ENCODE peak calls at places on chromosome 16, in five cellular contexts. G is HCT116, M is PC-9, T is PC-3, A is mammary epithelial cell. Z is an unnamed sample. For H3K4me1 and H3K27me3, the result is how much of the 10 kb centered on the place peaks cover.

GRCh38 chr16:24522751-24523150 is 16.6 kb upstream of the RBBP6 start:
- DNase-seq in T (no peak), A (no peak), G (no peak), M (no peak), Z (no peak)

GRCh38 chr16:76428858-76429257 is 151.7 kb downstream of the CNTNAP4 start:
- DNase-seq in M (no peak), A (peak), T (peak), G (no peak), Z (no peak)

GRCh38 chr16:85149776-85150175 is 37.5 kb upstream of the CIBAR2 start:
- DNase-seq in G (no peak), M (no peak), T (no peak), A (no peak), Z (no peak)

GRCh38 chr16:1265826-1266225 is 10.0 kb downstream of the TPSD1 start:
- DNase-seq in G (no peak), A (no peak), M (no peak), T (no peak), Z (no peak)

GRCh38 chr16:63981639-63982038 is 1140.2 kb downstream of the CDH11 start:
- DNase-seq in G (no peak), T (no peak), A (no peak), M (no peak), Z (no peak)

GRCh38 chr16:74169687-74170522 is 126.7 kb upstream of the PSMD7 start:
- DNase-seq in T (peak), G (no peak), A (no peak), M (no peak), Z (no peak)

GRCh38 chr16:5706206-5706605 is 608.6 kb upstream of the EEF2KMT start:
- DNase-seq in M (no peak), G (no peak), A (peak), T (no peak), Z (no peak)

GRCh38 chr16:70018254-70018653 is 67.1 kb downstream of the CLEC18A start:
- DNase-seq in G (peak), T (peak), M (no peak), A (peak), Z (peak)

GRCh38 chr16:74667215-74667765 is 613 bp upstream of the RFWD3 start:
- DNase-seq in G (no peak), M (peak), A (peak), T (no peak), Z (no peak)

GRCh38 chr16:23949630-23950290 is 114.0 kb downstream of the PRKCB start:
- DNase-seq in G (no peak), A (no peak), M (no peak), T (no peak), Z (no peak)

GRCh38 chr16:53131363-53132071 is 76.7 kb downstream of the CHD9 start:
- DNase-seq in M (peak), A (peak), T (peak), G (no peak), Z (peak)

GRCh38 chr16:85275533-85276249 is 163.4 kb upstream of the CIBAR2 start:
- DNase-seq in G (peak), M (peak), T (peak), A (peak), Z (peak)

GRCh38 chr16:76670125-76670857 is 393.1 kb downstream of the CNTNAP4 start:
- DNase-seq in T (peak), A (no peak), M (no peak), G (no peak), Z (no peak)

DNA sequence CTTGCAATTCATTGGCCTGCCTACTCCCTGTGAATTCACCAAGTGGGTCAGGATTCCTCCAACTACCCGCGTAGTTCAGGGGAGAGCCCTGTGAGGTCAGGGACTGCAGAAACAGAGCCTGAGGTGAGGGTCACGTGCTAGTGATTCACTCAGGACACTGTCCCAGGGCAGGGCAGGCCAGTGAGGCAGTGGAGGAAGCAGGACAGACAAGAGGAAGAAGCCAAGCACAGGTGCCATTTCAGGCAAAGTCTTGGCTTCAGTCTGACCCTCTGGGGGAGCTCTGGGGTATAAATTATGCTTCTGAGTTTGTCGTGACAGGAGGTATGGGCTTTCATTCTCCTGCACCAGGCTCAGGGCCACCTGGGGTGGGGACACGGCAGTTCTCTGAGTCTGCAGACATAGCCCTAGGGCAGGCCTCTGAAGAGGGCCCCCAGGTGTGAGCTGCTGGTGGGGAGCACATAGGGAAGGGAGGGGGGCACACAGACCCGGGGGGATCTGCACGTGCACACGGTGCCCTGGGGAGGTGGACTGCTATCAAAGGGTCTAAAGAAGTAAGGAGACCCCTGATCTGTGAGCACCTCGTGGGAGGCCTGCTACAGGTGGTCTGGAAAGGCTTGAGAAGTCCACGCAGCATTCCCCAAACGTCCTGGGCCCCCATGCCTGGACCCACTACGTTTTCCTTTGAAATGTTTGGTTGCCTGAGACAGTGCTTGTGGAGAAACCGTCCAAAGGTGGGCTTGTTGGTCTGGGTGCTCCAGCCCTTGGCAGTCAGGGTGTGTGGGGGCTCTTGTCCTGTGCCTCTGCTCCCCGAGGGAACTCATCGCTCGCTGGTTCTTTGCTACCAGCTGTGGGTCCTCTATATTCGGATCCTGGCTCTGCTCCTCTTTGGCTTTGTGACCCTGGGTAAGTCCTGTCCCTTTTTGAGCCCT is 46.4 kb downstream of the NKD1 start:
- DNase-seq in M (peak), T (no peak), G (no peak), A (no peak), Z (no peak)
- H3K4me1 ChIP-seq in M (under half), T (under half), G (under half), A (under half), Z (under half)

GRCh38 chr16:3256146-3256875 is at the start of gene MEFV:
- DNase-seq in A (peak), G (no peak), M (no peak), T (no peak), Z (peak)

GRCh38 chr16:3259097-3259496 is 2.7 kb upstream of the MEFV start:
- DNase-seq in T (no peak), G (no peak), A (no peak), M (no peak), Z (no peak)

GRCh38 chr16:3254309-3254708 is 2.1 kb downstream of the MEFV start:
- DNase-seq in A (no peak), M (no peak), T (no peak), G (no peak), Z (no peak)

GRCh38 chr16:3259829-3260228 is 3.4 kb upstream of the MEFV start:
- DNase-seq in T (no peak), G (no peak), M (no peak), A (no peak), Z (no peak)

GRCh38 chr16:3256876-3257465 is 538 bp upstream of the MEFV start:
- DNase-seq in A (no peak), M (no peak), T (peak), G (no peak), Z (no peak)
- H3K27me3 ChIP-seq in A (under half), M (under half), T (under half), G (under half), Z (under half)

GRCh38 chr16:57514371-57514770 is 22.0 kb downstream of the CCDC102A start:
- DNase-seq in A (no peak), T (no peak), G (no peak), M (no peak), Z (no peak)

GRCh38 chr16:57512296-57513001 is 23.9 kb downstream of the CCDC102A start:
- DNase-seq in A (no peak), G (no peak), T (no peak), M (no peak), Z (no peak)

GRCh38 chr16:57516176-57516725 is 20.1 kb downstream of the CCDC102A start:
- DNase-seq in M (no peak), T (no peak), A (no peak), G (no peak), Z (no peak)

GRCh38 chr16:57514891-57515600 is 21.3 kb downstream of the CCDC102A start:
- DNase-seq in G (no peak), T (no peak), A (no peak), M (no peak), Z (no peak)

GRCh38 chr16:57513371-57514102 is 22.8 kb downstream of the CCDC102A start:
- DNase-seq in G (no peak), M (no peak), T (no peak), A (no peak), Z (no peak)
- H2AFZ ChIP-seq in G (no peak), M (no peak), T (no peak), A (no peak), Z (no peak)

GRCh38 chr16:54336805-54337204 is 50.2 kb upstream of the IRX3 start:
- DNase-seq in T (no peak), M (no peak), G (no peak), A (no peak), Z (no peak)

GRCh38 chr16:54334208-54334607 is 47.6 kb upstream of the IRX3 start:
- DNase-seq in G (no peak), A (no peak), T (peak), M (no peak), Z (no peak)

GRCh38 chr16:54340531-54340930 is 53.9 kb upstream of the IRX3 start:
- DNase-seq in M (no peak), T (no peak), G (no peak), A (no peak), Z (no peak)

GRCh38 chr16:54331241-54332002 is 44.8 kb upstream of the IRX3 start:
- DNase-seq in T (no peak), A (no peak), G (no peak), M (no peak), Z (no peak)

GRCh38 chr16:54335230-54335629 is 48.6 kb upstream of the IRX3 start:
- DNase-seq in A (no peak), G (no peak), M (no peak), T (no peak), Z (no peak)
- H3K4me1 ChIP-seq in A (under half), G (under half), M (under half), T (under half), Z (under half)

DNA sequence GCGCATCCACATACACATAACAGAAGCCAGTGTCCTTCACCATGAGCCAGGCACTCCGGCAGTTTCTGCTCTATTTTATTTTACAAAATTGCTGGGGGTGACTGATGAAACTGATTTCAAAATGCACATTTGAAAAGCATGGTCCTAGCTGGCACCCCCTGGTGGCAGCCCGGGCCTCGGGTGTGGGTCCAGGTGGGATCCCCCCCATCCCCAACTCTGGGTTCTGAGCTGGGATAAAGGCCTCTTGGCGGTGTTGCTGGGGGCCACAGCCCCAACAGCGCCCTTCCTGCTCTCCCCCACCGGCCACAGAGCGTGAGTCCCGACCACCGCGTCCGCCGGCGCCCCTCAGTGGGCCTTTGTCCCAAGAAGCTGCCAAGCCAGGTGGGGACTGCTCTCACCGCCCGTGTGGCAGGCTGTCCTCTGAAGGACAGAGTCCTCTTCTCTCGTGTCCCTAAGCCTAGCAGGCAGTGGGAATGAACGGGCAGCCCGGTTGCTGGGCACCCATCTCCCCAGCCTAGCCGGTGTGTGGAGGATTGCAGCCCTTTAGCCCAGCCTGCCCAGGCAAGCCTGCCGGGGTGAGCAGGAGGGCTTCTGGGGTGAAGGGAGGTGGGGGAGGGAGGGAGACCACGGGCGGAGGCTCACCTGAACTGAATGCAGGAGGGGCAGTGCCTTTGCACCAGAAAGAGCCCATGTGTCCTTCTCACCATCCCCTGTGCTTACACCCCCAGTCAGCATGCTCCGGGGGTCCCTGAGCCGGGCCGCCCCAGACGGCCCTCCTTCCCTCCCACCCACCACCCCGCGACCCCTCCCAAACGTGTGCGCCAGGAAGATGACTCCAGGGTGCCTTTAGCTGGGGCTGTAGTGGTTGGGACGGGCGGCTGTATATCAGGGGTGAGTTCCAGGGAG is 898 bp downstream of the SNAI3 start:
- DNase-seq in A (peak), M (peak), T (no peak), G (no peak), Z (peak)
- H3K27me3 ChIP-seq in A (under half), M (under half), T (under half), G (under half), Z (under half)

GRCh38 chr16:30417447-30418349 is 10.3 kb downstream of the ZNF771 start:
- DNase-seq in A (peak), G (peak), M (peak), T (peak), Z (peak)
- H2AFZ ChIP-seq in A (peak), G (no peak), M (peak), T (peak), Z (no peak)

DNA sequence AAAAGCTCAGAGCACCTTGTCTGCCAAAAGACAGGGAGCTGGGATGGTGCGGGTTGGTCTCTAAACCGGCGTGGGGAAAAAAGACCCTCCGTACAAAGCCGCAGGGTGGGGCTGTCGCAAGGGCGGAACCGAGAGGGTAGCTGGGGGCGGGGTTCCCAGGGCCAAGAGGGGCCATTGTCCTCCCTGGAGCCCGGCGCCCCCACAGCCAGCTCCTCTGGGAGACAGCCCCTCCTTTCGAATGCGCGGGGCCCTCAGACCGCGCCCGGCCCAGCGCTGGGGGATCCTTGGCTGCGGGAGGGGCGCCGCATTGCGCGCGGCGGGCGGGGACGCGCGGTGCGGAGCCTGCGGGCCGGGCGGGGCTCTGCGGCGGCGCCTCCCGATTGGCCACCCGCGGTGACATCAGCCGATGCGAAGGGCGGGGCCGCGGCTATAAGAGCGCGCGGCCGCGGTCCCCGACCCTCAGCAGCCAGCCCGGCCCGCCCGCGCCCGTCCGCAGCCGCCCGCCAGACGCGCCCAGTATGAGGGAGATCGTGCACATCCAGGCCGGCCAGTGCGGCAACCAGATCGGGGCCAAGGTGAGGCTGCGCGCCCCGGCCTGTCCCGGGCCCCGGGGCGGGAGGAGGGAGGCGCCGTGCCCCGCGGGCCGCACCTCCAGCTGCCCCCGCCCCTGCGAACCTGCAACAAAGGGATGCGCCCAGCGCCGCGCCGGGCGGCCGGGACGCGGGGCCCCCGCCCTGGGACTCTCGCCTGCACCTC is at the start of gene TUBB3:
- DNase-seq in A (peak), T (peak), G (peak), M (peak), Z (peak)
- H3K4me1 ChIP-seq in A (half or more), T (under half), G (under half), M (under half), Z (half or more)

Z was measured in Karpas-422.